ENCODE peak calls at places on chromosomes 3 and 15, in nine cellular contexts. One of them, this sample, is unnamed.

GRCh38 chr3:98361289-98361688 is 7.6 kb downstream of the OR5K4 start:
- DNase-seq in lung microvascular endothelial cell: no peak
- DNase-seq in T-cell: no peak
- DNase-seq in COR-L47: no peak
- DNase-seq in activated T-helper 1 cell treated with anti-CD3 and anti-CD28 coated beads, Interleukin-12 subunit alpha, Interleukin-12 subunit beta, Interleukin-2, Interleukin-4 antibody, amounts not matched to agents 30 ng/mL and 10 ng/mL and 1 ng/mL, durations not matched to agents 14 hours and 24 hours and 36 hours: no peak
- DNase-seq in GM04504: no peak
- DNase-seq in cardiac fibroblast: no peak
- DNase-seq in OCI-M1: no peak
- DNase-seq in activated T-helper 9 cell treated with anti-CD3 and anti-CD28 coated beads, Interleukin-2, amount 50 U/mL, for 16 hours: no peak
- DNase-seq in this sample: no peak

GRCh38 chr3:33355611-33356010 is 78.4 kb downstream of the FBXL2 start:
- DNase-seq in lung microvascular endothelial cell: peak
- DNase-seq in T-cell: no peak
- DNase-seq in COR-L47: no peak
- DNase-seq in activated T-helper 1 cell treated with anti-CD3 and anti-CD28 coated beads, Interleukin-12 subunit alpha, Interleukin-12 subunit beta, Interleukin-2, Interleukin-4 antibody, amounts not matched to agents 30 ng/mL and 10 ng/mL and 1 ng/mL, durations not matched to agents 14 hours and 24 hours and 36 hours: no peak
- DNase-seq in GM04504: no peak
- DNase-seq in cardiac fibroblast: peak
- DNase-seq in OCI-M1: peak
- DNase-seq in activated T-helper 9 cell treated with anti-CD3 and anti-CD28 coated beads, Interleukin-2, amount 50 U/mL, for 16 hours: no peak
- DNase-seq in this sample: no peak

GRCh38 chr15:74146277-74146800 is 16.0 kb downstream of the ISLR2 start:
- DNase-seq in lung microvascular endothelial cell: no peak
- DNase-seq in T-cell: no peak
- DNase-seq in COR-L47: no peak
- DNase-seq in activated T-helper 1 cell treated with anti-CD3 and anti-CD28 coated beads, Interleukin-12 subunit alpha, Interleukin-12 subunit beta, Interleukin-2, Interleukin-4 antibody, amounts not matched to agents 30 ng/mL and 10 ng/mL and 1 ng/mL, durations not matched to agents 14 hours and 24 hours and 36 hours: no peak
- DNase-seq in GM04504: no peak
- DNase-seq in cardiac fibroblast: no peak
- DNase-seq in OCI-M1: no peak
- DNase-seq in activated T-helper 9 cell treated with anti-CD3 and anti-CD28 coated beads, Interleukin-2, amount 50 U/mL, for 16 hours: no peak
- DNase-seq in this sample: no peak

GRCh38 chr3:134039161-134039862 is 9.6 kb upstream of the SLCO2A1 start:
- DNase-seq in lung microvascular endothelial cell: peak
- DNase-seq in T-cell: no peak
- DNase-seq in COR-L47: no peak
- DNase-seq in activated T-helper 1 cell treated with anti-CD3 and anti-CD28 coated beads, Interleukin-12 subunit alpha, Interleukin-12 subunit beta, Interleukin-2, Interleukin-4 antibody, amounts not matched to agents 30 ng/mL and 10 ng/mL and 1 ng/mL, durations not matched to agents 14 hours and 24 hours and 36 hours: no peak
- DNase-seq in GM04504: no peak
- DNase-seq in cardiac fibroblast: peak
- DNase-seq in OCI-M1: no peak
- DNase-seq in activated T-helper 9 cell treated with anti-CD3 and anti-CD28 coated beads, Interleukin-2, amount 50 U/mL, for 16 hours: no peak
- DNase-seq in this sample: no peak

GRCh38 chr3:35392187-35392586 is 247.1 kb upstream of the ARPP21 start:
- DNase-seq in lung microvascular endothelial cell: no peak
- DNase-seq in T-cell: no peak
- DNase-seq in COR-L47: no peak
- DNase-seq in activated T-helper 1 cell treated with anti-CD3 and anti-CD28 coated beads, Interleukin-12 subunit alpha, Interleukin-12 subunit beta, Interleukin-2, Interleukin-4 antibody, amounts not matched to agents 30 ng/mL and 10 ng/mL and 1 ng/mL, durations not matched to agents 14 hours and 24 hours and 36 hours: no peak
- DNase-seq in GM04504: no peak
- DNase-seq in cardiac fibroblast: no peak
- DNase-seq in OCI-M1: no peak
- DNase-seq in activated T-helper 9 cell treated with anti-CD3 and anti-CD28 coated beads, Interleukin-2, amount 50 U/mL, for 16 hours: no peak
- DNase-seq in this sample: no peak

GRCh38 chr3:49706456-49707112 is 12.9 kb downstream of the AMIGO3 start:
- DNase-seq in lung microvascular endothelial cell: no peak
- DNase-seq in T-cell: no peak
- DNase-seq in COR-L47: no peak
- DNase-seq in activated T-helper 1 cell treated with anti-CD3 and anti-CD28 coated beads, Interleukin-12 subunit alpha, Interleukin-12 subunit beta, Interleukin-2, Interleukin-4 antibody, amounts not matched to agents 30 ng/mL and 10 ng/mL and 1 ng/mL, durations not matched to agents 14 hours and 24 hours and 36 hours: no peak
- DNase-seq in GM04504: no peak
- DNase-seq in cardiac fibroblast: no peak
- DNase-seq in OCI-M1: no peak
- DNase-seq in activated T-helper 9 cell treated with anti-CD3 and anti-CD28 coated beads, Interleukin-2, amount 50 U/mL, for 16 hours: no peak
- DNase-seq in this sample: no peak

GRCh38 chr3:159751754-159752153 is 236.9 kb upstream of the IL12A start:
- DNase-seq in lung microvascular endothelial cell: no peak
- DNase-seq in T-cell: no peak
- DNase-seq in COR-L47: no peak
- DNase-seq in activated T-helper 1 cell treated with anti-CD3 and anti-CD28 coated beads, Interleukin-12 subunit alpha, Interleukin-12 subunit beta, Interleukin-2, Interleukin-4 antibody, amounts not matched to agents 30 ng/mL and 10 ng/mL and 1 ng/mL, durations not matched to agents 14 hours and 24 hours and 36 hours: no peak
- DNase-seq in GM04504: no peak
- DNase-seq in cardiac fibroblast: no peak
- DNase-seq in OCI-M1: no peak
- DNase-seq in activated T-helper 9 cell treated with anti-CD3 and anti-CD28 coated beads, Interleukin-2, amount 50 U/mL, for 16 hours: no peak
- DNase-seq in this sample: no peak

GRCh38 chr3:159711560-159712333 is 276.9 kb upstream of the IL12A start:
- DNase-seq in lung microvascular endothelial cell: peak
- DNase-seq in T-cell: no peak
- DNase-seq in COR-L47: no peak
- DNase-seq in activated T-helper 1 cell treated with anti-CD3 and anti-CD28 coated beads, Interleukin-12 subunit alpha, Interleukin-12 subunit beta, Interleukin-2, Interleukin-4 antibody, amounts not matched to agents 30 ng/mL and 10 ng/mL and 1 ng/mL, durations not matched to agents 14 hours and 24 hours and 36 hours: no peak
- DNase-seq in GM04504: peak
- DNase-seq in cardiac fibroblast: peak
- DNase-seq in OCI-M1: no peak
- DNase-seq in activated T-helper 9 cell treated with anti-CD3 and anti-CD28 coated beads, Interleukin-2, amount 50 U/mL, for 16 hours: no peak
- DNase-seq in this sample: no peak

GRCh38 chr3:53102601-53103147 is 27.6 kb downstream of the RFT1 start:
- DNase-seq in lung microvascular endothelial cell: no peak
- DNase-seq in T-cell: no peak
- DNase-seq in COR-L47: no peak
- DNase-seq in activated T-helper 1 cell treated with anti-CD3 and anti-CD28 coated beads, Interleukin-12 subunit alpha, Interleukin-12 subunit beta, Interleukin-2, Interleukin-4 antibody, amounts not matched to agents 30 ng/mL and 10 ng/mL and 1 ng/mL, durations not matched to agents 14 hours and 24 hours and 36 hours: peak
- DNase-seq in GM04504: no peak
- DNase-seq in cardiac fibroblast: no peak
- DNase-seq in OCI-M1: peak
- DNase-seq in activated T-helper 9 cell treated with anti-CD3 and anti-CD28 coated beads, Interleukin-2, amount 50 U/mL, for 16 hours: peak
- DNase-seq in this sample: no peak

GRCh38 chr3:157447026-157447694 is 10.5 kb downstream of the PTX3 start:
- DNase-seq in lung microvascular endothelial cell: peak
- DNase-seq in T-cell: no peak
- DNase-seq in COR-L47: no peak
- DNase-seq in activated T-helper 1 cell treated with anti-CD3 and anti-CD28 coated beads, Interleukin-12 subunit alpha, Interleukin-12 subunit beta, Interleukin-2, Interleukin-4 antibody, amounts not matched to agents 30 ng/mL and 10 ng/mL and 1 ng/mL, durations not matched to agents 14 hours and 24 hours and 36 hours: no peak
- DNase-seq in GM04504: no peak
- DNase-seq in cardiac fibroblast: peak
- DNase-seq in OCI-M1: peak
- DNase-seq in activated T-helper 9 cell treated with anti-CD3 and anti-CD28 coated beads, Interleukin-2, amount 50 U/mL, for 16 hours: no peak
- DNase-seq in this sample: peak

GRCh38 chr3:20056727-20057611 is 16.7 kb downstream of the KAT2B start:
- DNase-seq in lung microvascular endothelial cell: peak
- DNase-seq in T-cell: no peak
- DNase-seq in COR-L47: no peak
- DNase-seq in activated T-helper 1 cell treated with anti-CD3 and anti-CD28 coated beads, Interleukin-12 subunit alpha, Interleukin-12 subunit beta, Interleukin-2, Interleukin-4 antibody, amounts not matched to agents 30 ng/mL and 10 ng/mL and 1 ng/mL, durations not matched to agents 14 hours and 24 hours and 36 hours: no peak
- DNase-seq in GM04504: peak
- DNase-seq in cardiac fibroblast: peak
- DNase-seq in OCI-M1: no peak
- DNase-seq in activated T-helper 9 cell treated with anti-CD3 and anti-CD28 coated beads, Interleukin-2, amount 50 U/mL, for 16 hours: no peak
- DNase-seq in this sample: peak

GRCh38 chr15:73368301-73369072 is at the start of gene HCN4:
- DNase-seq in lung microvascular endothelial cell: peak
- DNase-seq in T-cell: no peak
- DNase-seq in COR-L47: peak
- DNase-seq in activated T-helper 1 cell treated with anti-CD3 and anti-CD28 coated beads, Interleukin-12 subunit alpha, Interleukin-12 subunit beta, Interleukin-2, Interleukin-4 antibody, amounts not matched to agents 30 ng/mL and 10 ng/mL and 1 ng/mL, durations not matched to agents 14 hours and 24 hours and 36 hours: no peak
- DNase-seq in GM04504: no peak
- DNase-seq in cardiac fibroblast: no peak
- DNase-seq in OCI-M1: no peak
- DNase-seq in activated T-helper 9 cell treated with anti-CD3 and anti-CD28 coated beads, Interleukin-2, amount 50 U/mL, for 16 hours: no peak
- DNase-seq in this sample: no peak

GRCh38 chr3:24963762-24964625 is 464.1 kb upstream of the RARB start:
- DNase-seq in lung microvascular endothelial cell: peak
- DNase-seq in T-cell: no peak
- DNase-seq in COR-L47: no peak
- DNase-seq in activated T-helper 1 cell treated with anti-CD3 and anti-CD28 coated beads, Interleukin-12 subunit alpha, Interleukin-12 subunit beta, Interleukin-2, Interleukin-4 antibody, amounts not matched to agents 30 ng/mL and 10 ng/mL and 1 ng/mL, durations not matched to agents 14 hours and 24 hours and 36 hours: no peak
- DNase-seq in GM04504: peak
- DNase-seq in cardiac fibroblast: peak
- DNase-seq in OCI-M1: peak
- DNase-seq in activated T-helper 9 cell treated with anti-CD3 and anti-CD28 coated beads, Interleukin-2, amount 50 U/mL, for 16 hours: no peak
- DNase-seq in this sample: no peak

GRCh38 chr15:78272326-78272725 is 8.0 kb downstream of the DNAJA4 start:
- DNase-seq in lung microvascular endothelial cell: no peak
- DNase-seq in T-cell: no peak
- DNase-seq in COR-L47: no peak
- DNase-seq in activated T-helper 1 cell treated with anti-CD3 and anti-CD28 coated beads, Interleukin-12 subunit alpha, Interleukin-12 subunit beta, Interleukin-2, Interleukin-4 antibody, amounts not matched to agents 30 ng/mL and 10 ng/mL and 1 ng/mL, durations not matched to agents 14 hours and 24 hours and 36 hours: no peak
- DNase-seq in GM04504: no peak
- DNase-seq in cardiac fibroblast: no peak
- DNase-seq in OCI-M1: no peak
- DNase-seq in activated T-helper 9 cell treated with anti-CD3 and anti-CD28 coated beads, Interleukin-2, amount 50 U/mL, for 16 hours: no peak
- DNase-seq in this sample: no peak

GRCh38 chr3:71512000-71512399 is 71.5 kb downstream of the FOXP1 start:
- DNase-seq in lung microvascular endothelial cell: peak
- DNase-seq in T-cell: peak
- DNase-seq in COR-L47: no peak
- DNase-seq in activated T-helper 1 cell treated with anti-CD3 and anti-CD28 coated beads, Interleukin-12 subunit alpha, Interleukin-12 subunit beta, Interleukin-2, Interleukin-4 antibody, amounts not matched to agents 30 ng/mL and 10 ng/mL and 1 ng/mL, durations not matched to agents 14 hours and 24 hours and 36 hours: peak
- DNase-seq in GM04504: no peak
- DNase-seq in cardiac fibroblast: no peak
- DNase-seq in OCI-M1: peak
- DNase-seq in activated T-helper 9 cell treated with anti-CD3 and anti-CD28 coated beads, Interleukin-2, amount 50 U/mL, for 16 hours: no peak
- DNase-seq in this sample: no peak